ENCODE peak calls at places on chromosomes 12 and 14, in four cellular contexts. S is GM12891, I is left ventricle myocardium inferior, E is COR-L47. K is an unnamed sample.

GRCh38 chr14:85218982-85219381 is 311.0 kb upstream of the FLRT2 start:
- DNase-seq in S (no peak), I (no peak), E (no peak), K (no peak)

GRCh38 chr14:76034566-76034965 is 49.0 kb downstream of the IFT43 start:
- DNase-seq in S (no peak), I (no peak), E (no peak), K (no peak)

GRCh38 chr12:39824505-39825198 is 205.0 kb upstream of the ABCD2 start:
- DNase-seq in S (no peak), I (no peak), E (no peak), K (no peak)

GRCh38 chr12:15532364-15532977 is 210.2 kb downstream of the PTPRO start:
- DNase-seq in S (no peak), I (no peak), E (no peak), K (no peak)

GRCh38 chr12:19222566-19222965 is 93.0 kb downstream of the PLEKHA5 start:
- DNase-seq in S (no peak), I (no peak), E (no peak), K (no peak)

GRCh38 chr12:102851246-102851645 is 65.8 kb downstream of the PAH start:
- DNase-seq in S (no peak), I (no peak), E (no peak), K (no peak)

GRCh38 chr14:93858896-93859295 is 68.2 kb upstream of the FAM181A start:
- DNase-seq in S (no peak), I (no peak), E (no peak), K (no peak)

GRCh38 chr14:64208981-64209380 is 85.2 kb downstream of the ESR2 start:
- DNase-seq in S (no peak), I (no peak), E (no peak), K (no peak)

GRCh38 chr12:31118831-31119530 is 45.3 kb downstream of the DDX11 start:
- DNase-seq in S (no peak), I (no peak), E (peak; percentile 52), K (no peak)

GRCh38 chr12:97308576-97309198 is 153.9 kb upstream of the RMST start:
- DNase-seq in S (no peak), I (no peak), E (peak; percentile 34), K (no peak)

GRCh38 chr12:128661216-128661550 is 162.6 kb downstream of the SLC15A4 start:
- DNase-seq in S (no peak), I (no peak), E (no peak), K (no peak)

GRCh38 chr12:93678779-93679178 is 1.6 kb downstream of the CRADD start:
- DNase-seq in S (no peak), I (no peak), E (no peak), K (no peak)

GRCh38 chr12:63917864-63918742 is 73.6 kb downstream of the SRGAP1 start:
- DNase-seq in S (no peak), I (no peak), E (no peak), K (no peak)

GRCh38 chr14:50060871-50061663 is 55.3 kb downstream of the VCPKMT start:
- DNase-seq in S (no peak), I (peak; percentile 38), E (peak; percentile 15), K (peak; percentile 44)

GRCh38 chr12:124537525-124538193 is 29.8 kb downstream of the NCOR2 start:
- DNase-seq in S (no peak), I (no peak), E (no peak), K (peak; percentile 79)

GRCh38 chr12:3317841-3318501 is 173.0 kb upstream of the PRMT8 start:
- DNase-seq in S (no peak), I (no peak), E (no peak), K (no peak)

GRCh38 chr14:24127673-24128072 is 2.8 kb upstream of the FITM1 start:
- DNase-seq in S (no peak), I (no peak), E (no peak), K (no peak)

GRCh38 chr14:96206461-96206860 is 1.8 kb downstream of the BDKRB2 start:
- DNase-seq in S (no peak), I (no peak), E (no peak), K (no peak)

GRCh38 chr14:105398726-105399440 is 545 bp downstream of the TEX22 start:
- DNase-seq in S (peak; percentile 78), I (no peak), E (peak; percentile 84), K (no peak)

GRCh38 chr14:29925106-29925722 is 2.4 kb downstream of the PRKD1 start:
- DNase-seq in S (no peak), I (no peak), E (no peak), K (no peak)

GRCh38 chr12:70920251-70920851 is at the start of gene PTPRR:
- DNase-seq in S (no peak), I (no peak), E (peak; percentile 3), K (no peak)